ENCODE peak calls at places on chromosomes 6 and 20, in four cellular contexts. W is KBM-7, E is right lobe of liver, D is cardiac muscle cell. Q is an unnamed sample.

GRCh38 chr6:68229566-68229965 is 405.5 kb upstream of the ADGRB3 start:
- DNase-seq in W (no peak), E (no peak), D (no peak), Q (no peak)

GRCh38 chr6:2783188-2783957 is 18.2 kb downstream of the WRNIP1 start:
- DNase-seq in W (no peak), E (no peak), D (no peak), Q (no peak)

GRCh38 chr6:130129781-130130246 is 92.9 kb downstream of the SAMD3 start:
- DNase-seq in W (no peak), E (no peak), D (no peak), Q (no peak)

GRCh38 chr6:3231213-3232016 is 4.0 kb upstream of the TUBB2B start:
- DNase-seq in W (no peak), E (peak; percentile 90), D (peak; percentile 81), Q (peak; percentile 33)

GRCh38 chr6:36659271-36659670 is 19.2 kb upstream of the CDKN1A start:
- DNase-seq in W (no peak), E (no peak), D (no peak), Q (peak; percentile 44)

GRCh38 chr6:161228096-161228495 is 45.8 kb downstream of the AGPAT4 start:
- DNase-seq in W (no peak), E (no peak), D (no peak), Q (no peak)

GRCh38 chr6:89242574-89243330 is 25.6 kb upstream of the GABRR1 start:
- DNase-seq in W (peak; percentile 72), E (no peak), D (peak; percentile 64), Q (no peak)

GRCh38 chr6:143443096-143443495 is 7.4 kb downstream of the ADAT2 start:
- DNase-seq in W (no peak), E (peak; percentile 54), D (no peak), Q (no peak)

GRCh38 chr20:24761220-24762065 is 187.6 kb upstream of the CST7 start:
- DNase-seq in W (no peak), E (peak; percentile 22), D (no peak), Q (no peak)

GRCh38 chr20:38554986-38555385 is 26.0 kb upstream of the ADIG start:
- DNase-seq in W (no peak), E (no peak), D (no peak), Q (no peak)

GRCh38 chr6:7566031-7566556 is 23.9 kb upstream of the SNRNP48 start:
- DNase-seq in W (no peak), E (no peak), D (no peak), Q (no peak)

GRCh38 chr6:111550953-111551352 is 54.7 kb downstream of the TRAF3IP2 start:
- DNase-seq in W (no peak), E (no peak), D (no peak), Q (no peak)

GRCh38 chr20:2750343-2751251 is 49.8 kb downstream of the CPXM1 start:
- DNase-seq in W (peak; percentile 70), E (peak; percentile 65), D (no peak), Q (no peak)

GRCh38 chr6:138245751-138246150 is 27.5 kb upstream of the PBOV1 start:
- DNase-seq in W (no peak), E (no peak), D (no peak), Q (no peak)

GRCh38 chr6:36838896-36839818 is at the start of gene CPNE5:
- DNase-seq in W (no peak), E (no peak), D (peak; percentile 64), Q (no peak)

GRCh38 chr6:47126647-47127339 is 84.7 kb upstream of the ADGRF1 start:
- DNase-seq in W (no peak), E (no peak), D (peak; percentile 54), Q (no peak)

GRCh38 chr6:84867521-84867920 is 103.1 kb upstream of the TBX18 start:
- DNase-seq in W (no peak), E (no peak), D (no peak), Q (no peak)

GRCh38 chr6:167341038-167341613 is 16.2 kb downstream of the TTLL2 start:
- DNase-seq in W (no peak), E (no peak), D (no peak), Q (no peak)

GRCh38 chr6:46771556-46771955 is 21.6 kb upstream of the MEP1A start:
- DNase-seq in W (no peak), E (no peak), D (no peak), Q (no peak)

GRCh38 chr6:67353861-67354260 is 1281.2 kb upstream of the ADGRB3 start:
- DNase-seq in W (no peak), E (no peak), D (no peak), Q (no peak)

GRCh38 chr6:138289739-138290138 is 71.4 kb upstream of the PBOV1 start:
- DNase-seq in W (peak; percentile 21), E (peak; percentile 71), D (peak; percentile 62), Q (no peak)

GRCh38 chr6:158405933-158406332 is 93.7 kb downstream of the TULP4 start:
- DNase-seq in W (no peak), E (no peak), D (no peak), Q (no peak)

GRCh38 chr20:34171640-34172039 is 59.6 kb upstream of the EIF2S2 start:
- DNase-seq in W (no peak), E (no peak), D (peak; percentile 69), Q (no peak)

GRCh38 chr6:108780784-108781183 is 67.4 kb upstream of the ARMC2 start:
- DNase-seq in W (no peak), E (no peak), D (no peak), Q (no peak)

GRCh38 chr20:48283470-48284110 is 498.3 kb upstream of the SULF2 start:
- DNase-seq in W (no peak), E (peak; percentile 62), D (no peak), Q (no peak)

GRCh38 chr6:2245954-2246863 is 804 bp upstream of the GMDS start:
- DNase-seq in W (no peak), E (peak; percentile 78), D (peak; percentile 55), Q (no peak)

GRCh38 chr6:43714311-43715055 is 26.9 kb upstream of the MRPS18A start:
- DNase-seq in W (peak; percentile 39), E (no peak), D (no peak), Q (no peak)

GRCh38 chr6:69022991-69023390 is 387.9 kb downstream of the ADGRB3 start:
- DNase-seq in W (no peak), E (no peak), D (no peak), Q (no peak)

GRCh38 chr6:167952512-167952859 is 45.0 kb upstream of the KIF25 start:
- DNase-seq in W (no peak), E (no peak), D (no peak), Q (no peak)

Q was measured in GOT3.